ENCODE peak calls at places on chromosomes 6 and 20, in five cellular contexts. One of them, this sample, is unnamed.

GRCh38 chr20:43824699-43825402 is 89.8 kb upstream of the TOX2 start:
- DNase-seq in fibroblast of gingiva: peak
- DNase-seq in nucleus accumbens: peak
- DNase-seq in iris pigment epithelial cell: peak
- DNase-seq in HFFc6: peak
- DNase-seq in this sample: no peak

GRCh38 chr6:142542704-142543233 is 241.0 kb downstream of the ADGRG6 start:
- DNase-seq in fibroblast of gingiva: peak
- DNase-seq in nucleus accumbens: no peak
- DNase-seq in HFFc6: peak
- DNase-seq in iris pigment epithelial cell: peak
- DNase-seq in this sample: no peak

GRCh38 chr6:170279977-170280688 is 10.7 kb downstream of the DLL1 start:
- DNase-seq in fibroblast of gingiva: peak
- DNase-seq in HFFc6: peak
- DNase-seq in iris pigment epithelial cell: peak
- DNase-seq in nucleus accumbens: no peak
- DNase-seq in this sample: no peak

GRCh38 chr20:50055524-50056083 is 57.3 kb downstream of the UBE2V1 start:
- DNase-seq in iris pigment epithelial cell: no peak
- DNase-seq in fibroblast of gingiva: no peak
- DNase-seq in nucleus accumbens: no peak
- DNase-seq in HFFc6: no peak
- DNase-seq in this sample: no peak

GRCh38 chr20:9408422-9409300 is 105.7 kb upstream of the LAMP5 start:
- DNase-seq in fibroblast of gingiva: peak
- DNase-seq in nucleus accumbens: no peak
- DNase-seq in iris pigment epithelial cell: peak
- DNase-seq in HFFc6: peak
- DNase-seq in this sample: no peak

GRCh38 chr6:2891768-2892170 is 11.3 kb downstream of the SERPINB9 start:
- DNase-seq in HFFc6: no peak
- DNase-seq in fibroblast of gingiva: no peak
- DNase-seq in iris pigment epithelial cell: no peak
- DNase-seq in nucleus accumbens: no peak
- DNase-seq in this sample: no peak

GRCh38 chr6:112831022-112831421 is 483.9 kb downstream of the RFPL4B start:
- DNase-seq in iris pigment epithelial cell: peak
- DNase-seq in nucleus accumbens: no peak
- DNase-seq in fibroblast of gingiva: no peak
- DNase-seq in HFFc6: no peak
- DNase-seq in this sample: no peak

GRCh38 chr6:14775528-14775927 is 470.3 kb upstream of the JARID2 start:
- DNase-seq in nucleus accumbens: no peak
- DNase-seq in HFFc6: no peak
- DNase-seq in fibroblast of gingiva: no peak
- DNase-seq in iris pigment epithelial cell: no peak
- DNase-seq in this sample: no peak

GRCh38 chr6:41734666-41735426 is 562 bp downstream of the TFEB start:
- DNase-seq in HFFc6: peak
- DNase-seq in fibroblast of gingiva: peak
- DNase-seq in iris pigment epithelial cell: peak
- DNase-seq in nucleus accumbens: peak
- DNase-seq in this sample: peak

GRCh38 chr20:44134897-44135810 is 51.8 kb downstream of the JPH2 start:
- DNase-seq in iris pigment epithelial cell: no peak
- DNase-seq in nucleus accumbens: no peak
- DNase-seq in HFFc6: peak
- DNase-seq in fibroblast of gingiva: no peak
- DNase-seq in this sample: no peak

GRCh38 chr6:133895573-133896343 is 6.8 kb downstream of the TCF21 start:
- DNase-seq in iris pigment epithelial cell: no peak
- DNase-seq in nucleus accumbens: no peak
- DNase-seq in HFFc6: no peak
- DNase-seq in fibroblast of gingiva: peak
- DNase-seq in this sample: no peak

GRCh38 chr6:41963371-41963770 is 21.8 kb upstream of the CCND3 start:
- DNase-seq in fibroblast of gingiva: no peak
- DNase-seq in nucleus accumbens: no peak
- DNase-seq in HFFc6: no peak
- DNase-seq in iris pigment epithelial cell: no peak
- DNase-seq in this sample: no peak

This sample was measured in NCI-H1048.